ENCODE peak calls at places on chromosome 6, in four cellular contexts. I, V, M and W are unnamed samples.

GRCh38 chr6:121666809-121667208 is 231.4 kb downstream of the GJA1 start:
- DNase-seq in I (no peak), V (no peak), M (peak; percentile 60), W (no peak)

GRCh38 chr6:162706236-162706635 is 21.3 kb downstream of the PRKN start:
- DNase-seq in I (peak; percentile 50), V (no peak), M (no peak), W (no peak)

GRCh38 chr6:3410385-3411360 is 46.2 kb downstream of the SLC22A23 start:
- DNase-seq in I (peak; percentile 62), V (no peak), M (peak; percentile 51), W (no peak)

GRCh38 chr6:165704001-165704748 is 41.1 kb upstream of the PDE10A start:
- DNase-seq in I (no peak), V (no peak), M (no peak), W (peak; percentile 12)

GRCh38 chr6:43278524-43279078 is 19.5 kb upstream of the SLC22A7 start:
- DNase-seq in I (no peak), V (no peak), M (no peak), W (no peak)

GRCh38 chr6:44725070-44725469 is 337.6 kb downstream of the CDC5L start:
- DNase-seq in I (no peak), V (no peak), M (no peak), W (no peak)

GRCh38 chr6:117344444-117345291 is 79.3 kb downstream of the VGLL2 start:
- DNase-seq in I (no peak), V (no peak), M (no peak), W (no peak)

GRCh38 chr6:71544028-71544427 is 255.4 kb downstream of the OGFRL1 start:
- DNase-seq in I (no peak), V (peak; percentile 9), M (no peak), W (no peak)

GRCh38 chr6:18148304-18149025 is 6.4 kb downstream of the TPMT start:
- DNase-seq in I (no peak), V (no peak), M (peak; percentile 35), W (no peak)

GRCh38 chr6:53306819-53307347 is 41.9 kb downstream of the ELOVL5 start:
- DNase-seq in I (no peak), V (no peak), M (no peak), W (no peak)

GRCh38 chr6:124158024-124158423 is 354.4 kb downstream of the NKAIN2 start:
- DNase-seq in I (no peak), V (no peak), M (no peak), W (no peak)

GRCh38 chr6:37492236-37493046 is 7.3 kb downstream of the CCDC167 start:
- DNase-seq in I (no peak), V (no peak), M (no peak), W (no peak)

GRCh38 chr6:163416640-163417253 is 2.2 kb downstream of the QKI start:
- DNase-seq in I (no peak), V (no peak), M (peak; percentile 33), W (peak; percentile 31)

GRCh38 chr6:125952764-125953501 is 3.6 kb upstream of the HINT3 start:
- DNase-seq in I (peak; percentile 32), V (no peak), M (no peak), W (no peak)

GRCh38 chr6:111992851-111993250 is 61.1 kb upstream of the CCN6 start:
- DNase-seq in I (no peak), V (no peak), M (no peak), W (no peak)

GRCh38 chr6:157779705-157780604 is 43.1 kb upstream of the SNX9 start:
- DNase-seq in I (no peak), V (no peak), M (no peak), W (no peak)

GRCh38 chr6:37807656-37808055 is 11.9 kb upstream of the ZFAND3 start:
- DNase-seq in I (peak; percentile 68), V (no peak), M (no peak), W (no peak)

GRCh38 chr6:5626727-5627426 is 365.6 kb downstream of the FARS2 start:
- DNase-seq in I (no peak), V (no peak), M (no peak), W (no peak)

GRCh38 chr6:77019081-77019480 is 444.2 kb downstream of the HTR1B start:
- DNase-seq in I (no peak), V (no peak), M (no peak), W (no peak)

GRCh38 chr6:31821301-31822037 is 6.1 kb upstream of the HSPA1B start:
- DNase-seq in I (peak; percentile 62), V (no peak), M (no peak), W (peak; percentile 73)

GRCh38 chr6:53894086-53894485 is 99.3 kb downstream of the LRRC1 start:
- DNase-seq in I (no peak), V (no peak), M (no peak), W (no peak)

GRCh38 chr6:170225852-170226417 is 64.9 kb downstream of the DLL1 start:
- DNase-seq in I (no peak), V (no peak), M (no peak), W (peak; percentile 91)

GRCh38 chr6:170228581-170229310 is 62.1 kb downstream of the DLL1 start:
- DNase-seq in I (no peak), V (no peak), M (no peak), W (no peak)

GRCh38 chr6:170227996-170228550 is 62.8 kb downstream of the DLL1 start:
- DNase-seq in I (no peak), V (no peak), M (no peak), W (no peak)

GRCh38 chr6:170226647-170227046 is 64.2 kb downstream of the DLL1 start:
- DNase-seq in I (no peak), V (no peak), M (no peak), W (no peak)

DNA sequence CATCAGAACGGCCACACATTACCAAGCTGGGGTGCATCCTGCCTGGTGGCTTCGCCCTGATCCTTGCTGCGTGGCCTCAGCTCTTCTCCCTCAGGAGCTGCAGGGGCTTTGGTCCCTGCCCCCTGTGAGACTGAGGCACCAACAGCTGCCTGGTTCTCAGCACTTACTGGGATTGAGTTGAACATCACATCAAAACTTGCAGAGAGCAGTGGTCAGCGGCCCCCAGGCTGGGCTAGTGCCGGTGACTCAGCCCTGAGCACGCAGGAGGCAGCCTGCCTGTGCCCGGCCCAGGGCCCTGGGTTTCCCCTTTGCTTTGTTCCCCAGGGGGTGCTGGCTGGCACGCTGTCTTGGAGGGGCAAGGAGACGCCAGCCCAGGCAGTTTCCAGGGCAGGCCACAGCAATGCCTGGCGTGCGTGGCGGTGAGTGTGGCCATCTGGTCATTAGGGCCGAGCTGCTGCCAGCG is 63.3 kb downstream of the DLL1 start:
- DNase-seq in I (peak; percentile 58), V (no peak), M (no peak), W (no peak)
- TF ChIP-seq JUND in I (no peak), V (no peak), M (no peak), W (no peak)

DNA sequence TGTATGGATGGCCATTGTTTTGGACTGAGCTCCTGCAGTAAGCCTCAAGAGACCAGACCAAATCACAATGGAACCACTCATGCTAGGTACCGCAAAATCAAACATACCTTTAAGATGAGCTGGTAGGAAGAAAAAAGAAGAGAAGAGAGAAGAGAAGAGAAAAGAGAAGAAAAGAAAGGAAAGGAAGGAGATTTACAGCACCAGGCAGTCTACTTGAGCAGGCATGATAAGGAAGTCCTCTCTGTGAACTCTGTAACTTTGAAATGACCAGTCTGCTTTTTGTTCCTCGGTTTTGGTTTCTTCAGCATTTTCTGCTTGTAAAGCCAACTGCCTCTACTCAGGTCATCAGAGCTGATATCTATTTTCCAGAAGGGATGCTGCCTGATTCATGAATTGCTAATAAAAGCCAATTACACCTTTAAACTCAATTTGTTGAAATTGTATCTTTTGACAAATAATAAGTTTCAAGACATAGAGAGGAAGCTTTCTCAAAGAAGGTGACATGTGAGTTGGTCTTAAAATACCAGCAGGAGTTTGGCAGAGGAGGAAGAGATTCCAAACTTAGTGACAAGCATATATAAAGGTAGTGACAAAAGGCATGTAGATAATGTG is 134.3 kb downstream of the UNC5CL start:
- DNase-seq in I (no peak), V (no peak), M (no peak), W (no peak)
- TF ChIP-seq JUND in I (no peak), V (no peak), M (no peak), W (no peak)

GRCh38 chr6:57013501-57013900 is 33.0 kb upstream of the KIAA1586 start:
- DNase-seq in I (no peak), V (no peak), M (no peak), W (no peak)
- TF ChIP-seq JUND in I (peak; percentile 52), V (no peak), M (no peak), W (no peak)

GRCh38 chr6:16635810-16636602 is 125.3 kb downstream of the ATXN1 start:
- DNase-seq in I (no peak), V (peak; percentile 33), M (peak; percentile 8), W (peak; percentile 12)

GRCh38 chr6:16637635-16638034 is 123.6 kb downstream of the ATXN1 start:
- DNase-seq in I (no peak), V (no peak), M (no peak), W (no peak)

GRCh38 chr6:16644540-16645250 is 116.6 kb downstream of the ATXN1 start:
- DNase-seq in I (no peak), V (no peak), M (no peak), W (no peak)

GRCh38 chr6:16635291-16635809 is 125.9 kb downstream of the ATXN1 start:
- DNase-seq in I (no peak), V (no peak), M (no peak), W (no peak)

GRCh38 chr6:16639689-16640480 is 121.4 kb downstream of the ATXN1 start:
- DNase-seq in I (no peak), V (no peak), M (no peak), W (no peak)
- TF ChIP-seq JUND in I (peak; percentile 96), V (no peak), M (peak; percentile 47), W (no peak)

GRCh38 chr6:134111062-134111677 is 58.7 kb upstream of the SLC2A12 start:
- DNase-seq in I (peak; percentile 64), V (no peak), M (peak; percentile 58), W (peak; percentile 33)
- TF ChIP-seq JUND in I (no peak), V (no peak), M (no peak), W (no peak)

DNA sequence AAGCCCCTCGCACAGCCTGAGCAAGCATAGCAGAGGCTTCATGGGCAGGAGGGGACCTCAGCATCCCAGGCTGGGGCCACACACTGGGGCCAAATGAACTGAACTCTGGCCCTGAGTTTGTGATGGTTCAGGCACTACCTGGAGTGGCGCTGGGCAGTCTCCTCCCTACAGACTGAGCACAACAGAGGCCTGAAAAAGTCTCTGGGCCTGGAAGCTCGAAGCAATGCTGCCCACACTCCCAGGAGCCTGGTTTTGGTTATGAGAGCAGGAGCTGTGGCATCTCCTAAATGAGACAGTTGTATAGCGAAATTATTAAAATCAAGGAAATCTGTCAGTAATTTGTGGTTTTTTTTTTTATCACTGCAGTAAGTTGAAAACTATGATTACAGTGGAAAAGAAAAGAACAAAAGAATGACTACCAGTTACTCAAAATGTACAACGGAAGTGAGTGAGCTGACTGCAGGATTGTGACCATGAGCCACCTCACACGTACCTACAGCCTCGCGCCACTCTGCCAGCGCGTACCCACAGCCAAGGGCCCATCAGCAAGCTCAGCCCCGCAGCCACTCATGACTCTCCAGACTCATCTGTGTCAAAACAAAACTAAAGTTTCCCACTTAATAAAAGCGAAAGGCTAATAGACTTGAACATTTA is 176.9 kb downstream of the FOXC1 start:
- DNase-seq in I (no peak), V (no peak), M (no peak), W (no peak)
- TF ChIP-seq JUND in I (no peak), V (no peak), M (no peak), W (no peak)